ENCODE peak calls at places on chromosomes 5 and 9, in five cellular contexts. P is psoas muscle, B is body of pancreas, G is H9, Z is cardiac muscle cell. M is an unnamed sample.

GRCh38 chr5:137201876-137202275 is 297.2 kb downstream of the SPOCK1 start:
- DNase-seq in P (no peak), B (peak), G (no peak), Z (peak), M (no peak)

GRCh38 chr9:97474373-97474925 is 27.0 kb upstream of the TMOD1 start:
- DNase-seq in P (no peak), B (no peak), G (no peak), Z (no peak), M (no peak)

GRCh38 chr5:153883829-153884228 is 154.9 kb downstream of the FAM114A2 start:
- DNase-seq in P (no peak), B (no peak), G (no peak), Z (no peak), M (no peak)

GRCh38 chr5:63570752-63571151 is 391.5 kb downstream of the HTR1A start:
- DNase-seq in P (no peak), B (no peak), G (peak), Z (no peak), M (peak)

GRCh38 chr9:128628471-128629048 is 28.1 kb downstream of the DYNC2I2 start:
- DNase-seq in P (peak), B (peak), G (no peak), Z (no peak), M (peak)

GRCh38 chr5:158644301-158644700 is 455.4 kb downstream of the EBF1 start:
- DNase-seq in P (no peak), B (no peak), G (no peak), Z (peak), M (no peak)

GRCh38 chr5:673837-674629 is 19.1 kb downstream of the TPPP start:
- DNase-seq in P (peak), B (no peak), G (peak), Z (no peak), M (peak)

GRCh38 chr5:83731638-83732037 is 11.0 kb upstream of the HAPLN1 start:
- DNase-seq in P (no peak), B (no peak), G (no peak), Z (no peak), M (no peak)

GRCh38 chr5:1511037-1511436 is 12.7 kb downstream of the LPCAT1 start:
- DNase-seq in P (peak), B (no peak), G (peak), Z (no peak), M (peak)

GRCh38 chr9:114364123-114364522 is 23.7 kb downstream of the AKNA start:
- DNase-seq in P (no peak), B (no peak), G (no peak), Z (peak), M (no peak)

GRCh38 chr5:124124711-124125229 is 612.8 kb downstream of the CSNK1G3 start:
- DNase-seq in P (no peak), B (no peak), G (no peak), Z (peak), M (no peak)

GRCh38 chr9:135926402-135927194 is 19.3 kb upstream of the CAMSAP1 start:
- DNase-seq in P (peak), B (peak), G (no peak), Z (peak), M (peak)

GRCh38 chr5:181223729-181224389 is 778 bp downstream of the TRIM41 start:
- DNase-seq in P (peak), B (peak), G (peak), Z (peak), M (no peak)

GRCh38 chr5:2889946-2890475 is 138.5 kb upstream of the IRX2 start:
- DNase-seq in P (no peak), B (no peak), G (peak), Z (no peak), M (no peak)

GRCh38 chr5:135986891-135987401 is 32.2 kb upstream of the LECT2 start:
- DNase-seq in P (no peak), B (no peak), G (no peak), Z (no peak), M (no peak)

GRCh38 chr9:68759981-68760673 is 55.1 kb downstream of the PIP5K1B start:
- DNase-seq in P (no peak), B (no peak), G (no peak), Z (no peak), M (no peak)

GRCh38 chr9:128724744-128725211 is 851 bp upstream of the ZDHHC12 start:
- DNase-seq in P (peak), B (peak), G (peak), Z (peak), M (peak)

GRCh38 chr5:219492-219891 is 1.4 kb downstream of the SDHA start:
- DNase-seq in P (no peak), B (no peak), G (no peak), Z (peak), M (no peak)

GRCh38 chr5:146667633-146668032 is 151.6 kb upstream of the GPR151 start:
- DNase-seq in P (no peak), B (no peak), G (no peak), Z (peak), M (no peak)

GRCh38 chr5:32263683-32264082 is 49.1 kb downstream of the MTMR12 start:
- DNase-seq in P (no peak), B (no peak), G (no peak), Z (no peak), M (no peak)

GRCh38 chr5:32254987-32255900 is 57.5 kb downstream of the MTMR12 start:
- DNase-seq in P (no peak), B (peak), G (no peak), Z (peak), M (no peak)

GRCh38 chr5:32261198-32261597 is 51.5 kb downstream of the MTMR12 start:
- DNase-seq in P (no peak), B (no peak), G (no peak), Z (no peak), M (no peak)

GRCh38 chr5:32259033-32259432 is 53.7 kb downstream of the MTMR12 start:
- DNase-seq in P (no peak), B (no peak), G (no peak), Z (no peak), M (no peak)

GRCh38 chr5:32258406-32258805 is 54.3 kb downstream of the MTMR12 start:
- DNase-seq in P (no peak), B (no peak), G (no peak), Z (no peak), M (no peak)
- H3K27ac ChIP-seq in P (no peak), B (no peak), G (no peak), Z (no peak), M (no peak)

GRCh38 chr9:113184089-113184488 is 33.3 kb downstream of the SLC31A2 start:
- DNase-seq in P (no peak), B (no peak), G (no peak), Z (no peak), M (no peak)
- H3K27ac ChIP-seq in P (no peak), B (no peak), G (no peak), Z (no peak), M (no peak)

GRCh38 chr9:90999425-91000397 is 198.1 kb downstream of the SYK start:
- DNase-seq in P (peak), B (peak), G (no peak), Z (no peak), M (no peak)
- H3K27ac ChIP-seq in P (no peak), B (no peak), G (no peak), Z (no peak), M (no peak)

DNA sequence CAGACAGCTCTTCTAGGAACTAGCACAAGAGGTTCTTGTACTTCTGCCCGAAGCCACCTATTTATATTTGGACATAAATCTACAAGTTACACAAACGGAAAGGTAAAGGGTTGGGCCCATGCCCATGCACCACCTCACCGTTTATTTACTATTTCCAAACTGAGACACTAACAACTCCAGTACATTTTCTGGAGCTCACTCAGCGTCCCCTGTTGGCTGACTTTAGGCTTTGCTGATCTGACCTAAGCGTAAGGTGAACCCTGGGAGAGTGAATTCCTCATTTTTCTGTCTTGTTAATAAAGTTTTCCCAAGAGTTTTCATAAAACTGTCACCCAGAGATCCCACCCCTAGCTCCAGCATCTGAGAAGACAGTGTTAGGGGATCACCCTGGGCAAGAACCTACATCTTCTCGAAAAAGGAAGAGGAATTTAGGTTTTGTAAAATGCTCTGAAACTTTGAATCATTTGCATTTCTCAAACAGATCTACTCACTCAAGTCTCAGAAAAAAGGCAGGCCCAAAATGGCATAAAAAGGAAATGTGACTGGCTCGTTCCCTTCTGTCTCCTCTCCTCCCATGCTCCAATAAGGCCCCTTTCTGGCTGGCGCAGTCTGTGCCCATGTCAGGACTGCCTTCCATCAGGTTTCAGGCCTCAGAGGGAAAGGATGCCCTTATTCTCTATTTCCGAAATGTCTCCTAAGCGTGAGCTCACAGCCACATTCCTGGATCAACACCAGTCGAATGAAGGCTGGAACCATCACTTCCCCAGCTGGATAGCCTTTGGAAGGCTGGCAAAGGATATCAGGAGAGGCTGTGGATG is 201.3 kb downstream of the FANCC start:
- DNase-seq in P (no peak), B (peak), G (no peak), Z (no peak), M (no peak)
- H3K27ac ChIP-seq in P (no peak), B (no peak), G (no peak), Z (no peak), M (no peak)

DNA sequence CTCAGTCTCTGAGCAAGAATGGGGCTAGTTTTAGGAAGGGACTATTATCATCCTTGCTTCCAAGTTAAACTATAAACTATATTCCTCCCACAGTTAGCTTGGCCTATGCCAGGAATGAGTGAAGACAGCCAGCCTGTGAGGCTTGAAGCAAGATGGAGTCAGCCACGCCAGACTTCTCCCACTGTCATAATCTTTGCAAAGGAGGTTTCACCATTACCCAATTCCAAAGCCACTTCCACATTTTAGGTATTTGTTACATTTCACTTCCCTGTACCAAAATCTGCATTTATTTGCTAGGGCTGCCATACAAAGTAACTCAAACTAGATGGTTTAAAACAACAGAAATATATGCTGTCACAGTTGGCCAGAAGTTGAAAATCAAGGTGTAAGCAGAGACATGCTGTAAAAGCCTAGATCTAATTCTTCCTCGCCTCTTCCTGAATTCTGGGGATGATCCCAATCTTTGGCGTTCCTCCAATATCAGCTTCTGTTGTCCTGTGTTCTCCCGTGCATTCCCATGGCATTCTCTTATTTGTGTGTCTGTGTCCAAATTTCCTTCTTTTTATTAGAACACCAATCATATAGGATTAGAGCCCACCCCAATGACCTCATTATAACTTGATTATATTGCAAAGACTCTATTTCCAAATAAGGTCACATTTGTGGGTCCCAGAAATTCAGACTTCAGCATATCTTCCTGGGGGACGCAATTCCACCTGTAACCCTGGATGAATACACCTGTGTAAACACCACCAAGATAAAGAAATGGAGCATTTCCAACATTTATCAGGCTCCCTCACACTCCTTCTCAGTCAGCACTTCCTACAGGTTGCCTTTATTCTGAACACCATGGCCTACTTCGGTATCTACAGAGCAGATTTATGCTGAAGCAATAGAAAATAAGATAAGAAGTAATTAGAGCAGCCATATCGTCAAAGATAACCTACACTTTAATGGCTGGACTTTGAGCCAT is 126.8 kb downstream of the GCNT1 start:
- DNase-seq in P (no peak), B (peak), G (no peak), Z (no peak), M (no peak)
- H3K27ac ChIP-seq in P (no peak), B (peak), G (no peak), Z (no peak), M (no peak)

GRCh38 chr5:80967500-80968181 is 7.5 kb downstream of the RASGRF2 start:
- DNase-seq in P (no peak), B (no peak), G (no peak), Z (peak), M (no peak)
- H3K27ac ChIP-seq in P (no peak), B (no peak), G (no peak), Z (no peak), M (peak)